ENCODE peak calls at places on chromosomes 13 and 19, in seven cellular contexts. Y, D, O, X, C, E and W are unnamed samples.

GRCh38 chr19:57812201-57812600 is 2.5 kb downstream of the ZNF552 start:
- DNase-seq in C (no peak), X (no peak), Y (no peak), O (no peak), E (no peak), D (no peak), W (no peak)

GRCh38 chr13:82905071-82905470 is 977.2 kb downstream of the SLITRK1 start:
- DNase-seq in O (no peak), E (no peak), Y (no peak), X (no peak), D (no peak), C (no peak), W (no peak)

GRCh38 chr19:39335168-39335567 is 675 bp downstream of the GMFG start:
- DNase-seq in O (peak), X (no peak), D (no peak), C (no peak), E (no peak), Y (no peak), W (peak)

GRCh38 chr13:60229708-60230272 is 66.1 kb upstream of the DIAPH3 start:
- DNase-seq in O (no peak), D (no peak), Y (no peak), E (no peak), C (no peak), X (no peak), W (peak)

GRCh38 chr19:34879563-34879962 is 47.1 kb upstream of the ZNF30 start:
- DNase-seq in E (no peak), O (no peak), X (no peak), C (no peak), Y (no peak), D (no peak), W (no peak)

GRCh38 chr13:100089633-100090032 is 740 bp downstream of the PCCA start:
- DNase-seq in X (peak), Y (no peak), E (no peak), D (peak), C (no peak), O (peak), W (peak)

GRCh38 chr19:43662487-43662886 is 7.5 kb downstream of the PLAUR start:
- DNase-seq in O (no peak), E (no peak), X (no peak), C (no peak), D (no peak), Y (no peak), W (peak)

GRCh38 chr13:76036176-76036575 is 400.0 kb downstream of the LMO7 start:
- DNase-seq in D (peak), C (no peak), Y (no peak), E (no peak), O (no peak), X (no peak), W (no peak)

GRCh38 chr19:17125728-17126677 is 50.4 kb downstream of the MYO9B start:
- DNase-seq in O (peak), E (peak), X (no peak), C (peak), D (peak), Y (no peak), W (peak)

GRCh38 chr13:81917829-81918228 is 1576.9 kb upstream of the SPRY2 start:
- DNase-seq in X (no peak), Y (no peak), E (no peak), O (no peak), D (no peak), C (no peak), W (no peak)

GRCh38 chr13:110214637-110215036 is 92.3 kb downstream of the COL4A1 start:
- DNase-seq in Y (peak), O (no peak), X (no peak), E (no peak), C (no peak), D (peak), W (no peak)

GRCh38 chr19:13619203-13619632 is 112.9 kb upstream of the CACNA1A start:
- DNase-seq in E (no peak), O (no peak), Y (no peak), X (no peak), D (peak), C (no peak), W (no peak)

GRCh38 chr13:79404985-79405384 is 1.1 kb downstream of the RBM26 start:
- DNase-seq in O (peak), Y (no peak), D (no peak), X (no peak), C (no peak), E (no peak), W (peak)

GRCh38 chr13:59643906-59644626 is 519.7 kb downstream of the DIAPH3 start:
- DNase-seq in X (no peak), D (no peak), E (no peak), C (no peak), Y (no peak), O (no peak), W (no peak)

GRCh38 chr13:37905736-37906135 is 36.2 kb upstream of the TRPC4 start:
- DNase-seq in C (no peak), O (no peak), Y (no peak), X (no peak), D (no peak), E (no peak), W (no peak)

GRCh38 chr19:10271543-10272086 is 695 bp downstream of the ICAM1 start:
- DNase-seq in Y (no peak), X (no peak), D (peak), C (no peak), O (peak), E (no peak), W (no peak)

GRCh38 chr19:39223703-39224279 is 19.7 kb upstream of the SYCN start:
- DNase-seq in O (peak), C (no peak), X (no peak), E (no peak), Y (no peak), D (peak), W (peak)

GRCh38 chr13:53343345-53343744 is 314.7 kb downstream of the OLFM4 start:
- DNase-seq in C (no peak), Y (no peak), E (no peak), D (no peak), X (no peak), O (no peak), W (no peak)

GRCh38 chr19:8466018-8466417 is 21.2 kb downstream of the HNRNPM start:
- DNase-seq in D (peak), E (no peak), X (no peak), C (no peak), O (no peak), Y (no peak), W (no peak)

GRCh38 chr19:15280915-15281683 is 48.9 kb upstream of the EPHX3 start:
- DNase-seq in E (peak), X (peak), D (peak), C (peak), Y (no peak), O (no peak), W (peak)

GRCh38 chr19:39126593-39127187 is 1.1 kb downstream of the PAK4 start:
- DNase-seq in X (peak), Y (no peak), E (no peak), C (peak), O (no peak), D (no peak), W (no peak)

GRCh38 chr19:44948763-44949374 is 3.0 kb downstream of the APOC2 start:
- DNase-seq in C (no peak), X (no peak), Y (no peak), E (no peak), D (no peak), O (no peak), W (no peak)

GRCh38 chr19:34712606-34713261 is 21.3 kb upstream of the ZNF181 start:
- DNase-seq in X (peak), Y (no peak), O (peak), C (peak), E (peak), D (peak), W (peak)

GRCh38 chr19:45765365-45766292 is 3.4 kb downstream of the SIX5 start:
- DNase-seq in C (no peak), D (no peak), O (no peak), E (no peak), Y (no peak), X (no peak), W (no peak)

GRCh38 chr13:26743971-26744370 is 16.6 kb downstream of the GPR12 start:
- DNase-seq in D (no peak), O (no peak), X (no peak), C (no peak), Y (no peak), E (no peak), W (no peak)

GRCh38 chr19:2475018-2475701 is 767 bp upstream of the GADD45B start:
- DNase-seq in C (peak), X (peak), E (peak), D (peak), Y (no peak), O (peak), W (peak)

GRCh38 chr19:49843265-49843664 is 7.7 kb upstream of the PTOV1 start:
- DNase-seq in E (no peak), X (no peak), O (peak), C (no peak), D (no peak), Y (no peak), W (no peak)

GRCh38 chr19:23855676-23856075 is 59.0 kb upstream of the ZNF726 start:
- DNase-seq in E (no peak), C (no peak), O (peak), D (no peak), X (no peak), Y (no peak), W (no peak)

GRCh38 chr19:57903298-57904174 is 12.9 kb downstream of the ZNF417 start:
- DNase-seq in Y (no peak), O (peak), X (no peak), D (peak), C (no peak), E (no peak), W (peak)

GRCh38 chr19:49498475-49498874 is 2.2 kb downstream of the RPS11 start:
- DNase-seq in D (no peak), O (no peak), X (no peak), Y (no peak), E (no peak), C (no peak), W (no peak)

GRCh38 chr19:35288843-35289355 is 3.1 kb upstream of the MAG start:
- DNase-seq in Y (no peak), C (no peak), D (no peak), X (no peak), O (no peak), E (no peak), W (no peak)

GRCh38 chr19:5680437-5681368 is at the start of the genes HSD11B1L and MICOS13:
- DNase-seq in C (peak), X (peak), E (peak), D (peak), O (peak), Y (peak), W (peak)
- TF ChIP-seq POLR2A in C (peak), X (peak), E (peak), D (peak), O (peak), Y (no peak), W (peak)

GRCh38 chr19:1013218-1013617 is 7.7 kb downstream of the TMEM259 start:
- DNase-seq in E (no peak), Y (no peak), O (no peak), D (no peak), C (no peak), X (no peak), W (no peak)
- TF ChIP-seq POLR2A in E (no peak), Y (no peak), O (no peak), D (no peak), C (no peak), X (no peak), W (no peak)

GRCh38 chr19:20422616-20423205 is 142.9 kb downstream of the ZNF737 start:
- DNase-seq in C (no peak), Y (no peak), O (peak), D (no peak), X (no peak), E (no peak), W (no peak)
- TF ChIP-seq POLR2A in C (no peak), Y (no peak), O (no peak), D (no peak), X (no peak), E (no peak), W (no peak)

DNA sequence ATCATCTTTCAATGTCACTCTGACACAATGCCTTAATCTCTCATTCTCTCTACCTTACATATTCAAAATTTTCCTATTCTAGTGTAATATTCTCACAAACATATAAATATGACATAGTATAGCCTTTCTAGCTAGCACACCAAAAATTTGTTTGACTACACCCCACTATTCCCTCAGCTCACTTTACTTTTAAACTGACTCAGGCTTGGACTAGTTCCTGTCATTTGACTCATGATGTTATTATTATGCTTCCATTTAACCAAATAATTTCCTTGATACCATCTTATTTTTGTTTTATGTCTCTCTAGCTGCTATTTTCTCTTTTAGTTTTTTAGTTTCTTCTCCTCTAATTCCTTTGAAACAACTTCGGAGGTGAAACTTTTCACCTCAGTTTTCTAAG is 1745.6 kb upstream of the PCDH20 start:
- DNase-seq in C (no peak), Y (no peak), D (peak), O (no peak), X (no peak), E (no peak), W (no peak)
- TF ChIP-seq POLR2A in C (no peak), Y (no peak), D (no peak), O (no peak), X (no peak), E (no peak), W (no peak)

GRCh38 chr19:11694533-11695439 is 44.0 kb downstream of the ZNF823 start:
- DNase-seq in D (peak), Y (no peak), E (peak), X (peak), C (peak), O (peak), W (peak)
- TF ChIP-seq POLR2A in D (no peak), Y (no peak), E (peak), X (peak), C (peak), O (no peak), W (no peak)

GRCh38 chr19:56140583-56141415 is at the start of gene ZNF444:
- DNase-seq in E (peak), C (peak), O (peak), D (peak), X (peak), Y (peak), W (peak)
- TF ChIP-seq POLR2A in E (peak), C (peak), O (no peak), D (peak), X (peak), Y (no peak), W (peak)